ENCODE peak calls at places on chromosomes 5 and 9, in five cellular contexts. J is cardiac muscle cell, U is esophagus squamous epithelium, X is lung, Y is heart left ventricle. L is an unnamed sample.

GRCh38 chr9:126502417-126503332 is 111.1 kb upstream of the LMX1B start:
- DNase-seq in X (no peak), Y (no peak), J (no peak), U (no peak), L (no peak)

GRCh38 chr5:162529886-162530285 is 462.3 kb downstream of the GABRG2 start:
- DNase-seq in Y (no peak), U (no peak), X (no peak), J (no peak), L (no peak)

GRCh38 chr9:98795970-98796363 is 388 bp downstream of the ANKS6 start:
- DNase-seq in Y (no peak), J (peak; percentile 42), U (no peak), X (no peak), L (peak; percentile 54)

GRCh38 chr9:91048739-91049138 is 247.1 kb downstream of the SYK start:
- DNase-seq in Y (no peak), J (no peak), U (no peak), X (no peak), L (no peak)

GRCh38 chr5:142888469-142889085 is 118.4 kb downstream of the ARHGAP26 start:
- DNase-seq in U (no peak), J (peak; percentile 63), X (no peak), Y (no peak), L (no peak)

GRCh38 chr9:98373622-98374021 is 118.2 kb upstream of the TBC1D2 start:
- DNase-seq in J (no peak), U (no peak), Y (no peak), X (no peak), L (no peak)

GRCh38 chr5:74408150-74409043 is 232.1 kb downstream of the ENC1 start:
- DNase-seq in J (no peak), U (no peak), Y (no peak), X (no peak), L (no peak)

GRCh38 chr5:17157916-17158529 is 59.4 kb upstream of the BASP1 start:
- DNase-seq in J (no peak), U (no peak), Y (no peak), X (no peak), L (no peak)

GRCh38 chr9:123016631-123017030 is 16.8 kb upstream of the GPR21 start:
- DNase-seq in X (no peak), U (no peak), J (no peak), Y (no peak), L (no peak)

GRCh38 chr5:96725257-96725656 is 63.1 kb downstream of the CAST start:
- DNase-seq in Y (no peak), U (no peak), J (no peak), X (no peak), L (no peak)

GRCh38 chr9:131395027-131395744 is 1.3 kb downstream of the PRRC2B start:
- DNase-seq in J (no peak), U (no peak), X (peak; percentile 62), Y (no peak), L (no peak)

GRCh38 chr5:43020294-43020711 is 19.8 kb downstream of the ANXA2R start:
- DNase-seq in U (no peak), J (no peak), X (no peak), Y (no peak), L (no peak)

GRCh38 chr5:43016217-43016779 is 23.8 kb downstream of the ANXA2R start:
- DNase-seq in X (no peak), U (no peak), J (no peak), Y (no peak), L (no peak)

GRCh38 chr5:43019293-43019614 is 20.9 kb downstream of the ANXA2R start:
- DNase-seq in J (no peak), U (no peak), X (no peak), Y (no peak), L (no peak)

GRCh38 chr5:43017438-43017820 is 22.7 kb downstream of the ANXA2R start:
- DNase-seq in Y (peak; percentile 56), U (no peak), X (no peak), J (peak; percentile 45), L (no peak)

GRCh38 chr5:43019615-43020293 is 20.4 kb downstream of the ANXA2R start:
- DNase-seq in J (peak; percentile 71), U (peak; percentile 62), X (peak; percentile 72), Y (peak; percentile 70), L (peak; percentile 32)
- TF ChIP-seq CTCF in J (peak; percentile 45), U (peak; percentile 74), X (no peak), Y (peak; percentile 51), L (peak; percentile 39)

DNA sequence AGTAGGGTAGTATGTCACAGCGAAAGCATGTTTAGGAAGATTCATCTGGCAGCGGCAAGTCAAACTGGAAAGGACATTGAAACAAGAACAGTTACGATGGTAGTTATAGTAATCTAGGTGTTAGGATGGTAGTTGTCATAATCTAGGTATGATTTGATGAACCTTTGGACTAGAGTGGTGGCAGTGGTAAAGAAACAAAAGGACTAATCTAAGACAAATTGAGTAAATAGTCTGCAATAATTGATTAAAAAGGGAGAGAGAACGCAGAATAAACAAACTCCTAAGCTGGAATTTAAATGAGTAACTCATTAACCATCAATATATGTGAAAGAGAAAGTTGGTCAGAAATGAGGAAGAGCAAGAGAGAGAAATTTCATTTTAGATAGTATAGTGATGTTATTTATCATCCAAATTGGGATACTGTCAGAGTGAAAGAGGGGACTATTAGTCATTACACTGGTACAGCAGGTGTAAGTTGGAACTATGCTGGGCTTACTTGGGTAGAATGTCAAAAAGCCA is 56.8 kb downstream of the MTREX start:
- DNase-seq in J (no peak), Y (no peak), X (no peak), U (no peak), L (no peak)
- H3K4me3 ChIP-seq in J (no peak overlapping the region), Y (no peak overlapping the region), X (no peak overlapping the region), U (no peak overlapping the region), L (no peak overlapping the region)

GRCh38 chr9:89309166-89309565 is 1.8 kb upstream of the CKS2 start:
- DNase-seq in Y (no peak), J (no peak), U (no peak), X (no peak), L (no peak)
- H3K27ac ChIP-seq in Y (peak overlapping the region; percentile 99), J (peak overlapping the region; percentile 99), U (peak overlapping the region; percentile 96), X (no peak overlapping the region), L (peak overlapping the region; percentile 100)

DNA sequence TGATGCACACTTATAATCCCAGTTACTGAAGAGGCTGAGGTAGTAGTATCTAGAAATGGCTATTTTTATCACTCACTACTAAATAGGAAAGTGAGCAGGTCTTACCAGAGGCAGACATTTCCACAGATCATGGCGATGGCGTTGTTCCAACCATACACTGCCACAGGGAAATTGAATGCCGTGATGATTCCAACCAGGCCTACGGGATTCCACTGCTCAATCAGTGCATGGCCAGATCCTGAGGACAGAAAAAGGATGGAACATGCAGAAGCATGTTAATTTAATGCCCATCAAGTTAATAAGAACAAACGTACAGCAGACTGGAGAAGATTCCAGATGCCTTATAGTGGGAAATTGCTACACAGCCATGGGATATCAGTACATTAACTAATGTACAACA is 18.0 kb downstream of the ALDH7A1 start:
- DNase-seq in U (no peak), X (no peak), Y (no peak), J (no peak), L (no peak)
- TF ChIP-seq CTCF in U (no peak), X (no peak), Y (no peak), J (no peak), L (no peak)

GRCh38 chr9:137044042-137044441 is 1.9 kb downstream of the NPDC1 start:
- DNase-seq in X (no peak), J (no peak), Y (no peak), U (no peak), L (no peak)

GRCh38 chr9:137046094-137046787 is at the start of gene NPDC1:
- DNase-seq in J (peak; percentile 94), Y (peak; percentile 82), U (no peak), X (peak; percentile 79), L (peak; percentile 53)

GRCh38 chr9:137042751-137043727 is 2.9 kb downstream of the NPDC1 start:
- DNase-seq in Y (peak; percentile 78), X (no peak), J (no peak), U (no peak), L (no peak)

GRCh38 chr9:137045294-137046093 is 483 bp downstream of the NPDC1 start:
- DNase-seq in X (no peak), U (no peak), Y (no peak), J (peak; percentile 62), L (peak; percentile 66)

GRCh38 chr9:137044502-137045177 is 1.3 kb downstream of the NPDC1 start:
- DNase-seq in X (no peak), U (no peak), J (no peak), Y (no peak), L (no peak)
- H3K4me3 ChIP-seq in X (peak overlapping the region; percentile 59), U (peak overlapping the region; percentile 35), J (peak overlapping the region; percentile 76), Y (peak overlapping the region; percentile 76), L (peak overlapping the region; percentile 54)

GRCh38 chr5:113114559-113114958 is 138.0 kb downstream of the DCP2 start:
- DNase-seq in Y (no peak), U (no peak), J (no peak), X (no peak), L (no peak)
- H3K27ac ChIP-seq in Y (no peak overlapping the region), U (no peak overlapping the region), J (no peak overlapping the region), X (no peak overlapping the region), L (no peak overlapping the region)

GRCh38 chr9:99832558-99832864 is 10.8 kb downstream of the NR4A3 start:
- DNase-seq in U (no peak), Y (no peak), X (no peak), J (no peak), L (no peak)
- TF ChIP-seq CTCF in U (no peak), Y (no peak), X (no peak), J (no peak), L (no peak)

GRCh38 chr9:35112257-35113020 is 3.2 kb downstream of the ATOSB start:
- DNase-seq in J (no peak), U (no peak), X (no peak), Y (no peak), L (no peak)
- H3K4me3 ChIP-seq in J (no peak overlapping the region), U (no peak overlapping the region), X (no peak overlapping the region), Y (peak overlapping the region; percentile 90), L (no peak overlapping the region)